ENCODE peak calls at places on chromosomes 16 and 17, in ten cellular contexts. One of them, this sample, is unnamed.
A peak's percentile ranks its signal among the peaks of the same experiment; 100 is the strongest.

GRCh38 chr17:76687278-76688164 is 23.2 kb downstream of the MXRA7 start:
- DNase-seq in lower lobe of right lung: no peak
- DNase-seq in HL-60: no peak
- DNase-seq in H9: no peak
- DNase-seq in astrocyte: no peak
- DNase-seq in AG10803: peak; percentile 76
- DNase-seq in HFFc6: no peak
- DNase-seq in kidney: no peak
- DNase-seq in transverse colon: no peak
- DNase-seq in fibroblast of pulmonary artery: no peak
- DNase-seq in this sample: no peak

GRCh38 chr17:36578671-36579070 is 13.0 kb upstream of the DHRS11 start:
- DNase-seq in lower lobe of right lung: no peak
- DNase-seq in HL-60: no peak
- DNase-seq in H9: no peak
- DNase-seq in astrocyte: peak; percentile 39
- DNase-seq in AG10803: peak; percentile 35
- DNase-seq in HFFc6: no peak
- DNase-seq in kidney: no peak
- DNase-seq in transverse colon: no peak
- DNase-seq in fibroblast of pulmonary artery: no peak
- DNase-seq in this sample: peak; percentile 36

GRCh38 chr17:35895602-35896001 is 15.4 kb upstream of the CCL5 start:
- DNase-seq in lower lobe of right lung: no peak
- DNase-seq in HL-60: peak; percentile 57
- DNase-seq in H9: no peak
- DNase-seq in astrocyte: peak; percentile 53
- DNase-seq in AG10803: no peak
- DNase-seq in HFFc6: peak; percentile 43
- DNase-seq in kidney: no peak
- DNase-seq in transverse colon: no peak
- DNase-seq in fibroblast of pulmonary artery: peak; percentile 91
- DNase-seq in this sample: no peak

GRCh38 chr17:53912117-53912516 is 89.4 kb downstream of the KIF2B start:
- DNase-seq in lower lobe of right lung: no peak
- DNase-seq in HL-60: no peak
- DNase-seq in H9: no peak
- DNase-seq in astrocyte: no peak
- DNase-seq in AG10803: no peak
- DNase-seq in HFFc6: no peak
- DNase-seq in kidney: no peak
- DNase-seq in transverse colon: no peak
- DNase-seq in fibroblast of pulmonary artery: no peak
- DNase-seq in this sample: no peak

GRCh38 chr16:56189990-56190902 is 1.0 kb upstream of the GNAO1 start:
- DNase-seq in lower lobe of right lung: no peak
- DNase-seq in HL-60: no peak
- DNase-seq in H9: no peak
- DNase-seq in astrocyte: no peak
- DNase-seq in AG10803: no peak
- DNase-seq in HFFc6: no peak
- DNase-seq in kidney: peak; percentile 69
- DNase-seq in transverse colon: no peak
- DNase-seq in fibroblast of pulmonary artery: peak; percentile 6
- DNase-seq in this sample: no peak

GRCh38 chr17:57766307-57766943 is 21.3 kb upstream of the CCDC182 start:
- DNase-seq in lower lobe of right lung: no peak
- DNase-seq in HL-60: no peak
- DNase-seq in H9: no peak
- DNase-seq in astrocyte: no peak
- DNase-seq in AG10803: no peak
- DNase-seq in HFFc6: no peak
- DNase-seq in kidney: no peak
- DNase-seq in transverse colon: no peak
- DNase-seq in fibroblast of pulmonary artery: no peak
- DNase-seq in this sample: peak; percentile 13

GRCh38 chr17:1294157-1294717 is 14.8 kb downstream of the TRARG1 start:
- DNase-seq in lower lobe of right lung: no peak
- DNase-seq in HL-60: no peak
- DNase-seq in H9: no peak
- DNase-seq in astrocyte: no peak
- DNase-seq in AG10803: no peak
- DNase-seq in HFFc6: no peak
- DNase-seq in kidney: no peak
- DNase-seq in transverse colon: peak; percentile 52
- DNase-seq in fibroblast of pulmonary artery: no peak
- DNase-seq in this sample: no peak

GRCh38 chr17:2192367-2193028 is 111.1 kb downstream of the SMG6 start:
- DNase-seq in lower lobe of right lung: no peak
- DNase-seq in HL-60: peak; percentile 1
- DNase-seq in H9: no peak
- DNase-seq in astrocyte: peak; percentile 100
- DNase-seq in AG10803: peak; percentile 98
- DNase-seq in HFFc6: peak; percentile 95
- DNase-seq in kidney: no peak
- DNase-seq in transverse colon: peak; percentile 19
- DNase-seq in fibroblast of pulmonary artery: peak; percentile 95
- DNase-seq in this sample: peak; percentile 88

GRCh38 chr17:3558603-3559269 is 1.1 kb upstream of the TRPV3 start:
- DNase-seq in lower lobe of right lung: no peak
- DNase-seq in HL-60: no peak
- DNase-seq in H9: peak; percentile 55
- DNase-seq in astrocyte: no peak
- DNase-seq in AG10803: peak; percentile 11
- DNase-seq in HFFc6: peak; percentile 52
- DNase-seq in kidney: peak; percentile 65
- DNase-seq in transverse colon: peak; percentile 85
- DNase-seq in fibroblast of pulmonary artery: peak; percentile 45
- DNase-seq in this sample: peak; percentile 99

GRCh38 chr17:37503148-37503547 is 13.5 kb downstream of the DUSP14 start:
- DNase-seq in lower lobe of right lung: no peak
- DNase-seq in HL-60: no peak
- DNase-seq in H9: no peak
- DNase-seq in astrocyte: no peak
- DNase-seq in AG10803: no peak
- DNase-seq in HFFc6: no peak
- DNase-seq in kidney: no peak
- DNase-seq in transverse colon: no peak
- DNase-seq in fibroblast of pulmonary artery: no peak
- DNase-seq in this sample: no peak

GRCh38 chr17:71926746-71927398 is 193.9 kb upstream of the SOX9 start:
- DNase-seq in lower lobe of right lung: no peak
- DNase-seq in HL-60: no peak
- DNase-seq in H9: no peak
- DNase-seq in astrocyte: peak; percentile 15
- DNase-seq in AG10803: peak; percentile 18
- DNase-seq in HFFc6: no peak
- DNase-seq in kidney: no peak
- DNase-seq in transverse colon: no peak
- DNase-seq in fibroblast of pulmonary artery: no peak
- DNase-seq in this sample: no peak

GRCh38 chr17:969767-970387 is 9.7 kb downstream of the NXN start:
- DNase-seq in lower lobe of right lung: no peak
- DNase-seq in HL-60: no peak
- DNase-seq in H9: no peak
- DNase-seq in astrocyte: no peak
- DNase-seq in AG10803: no peak
- DNase-seq in HFFc6: peak; percentile 38
- DNase-seq in kidney: peak; percentile 20
- DNase-seq in transverse colon: no peak
- DNase-seq in fibroblast of pulmonary artery: no peak
- DNase-seq in this sample: peak; percentile 47

GRCh38 chr17:74748279-74748528 is 224 bp upstream of the NHERF1 start:
- DNase-seq in lower lobe of right lung: no peak
- DNase-seq in HL-60: no peak
- DNase-seq in H9: peak; percentile 98
- DNase-seq in astrocyte: peak; percentile 70
- DNase-seq in AG10803: no peak
- DNase-seq in HFFc6: no peak
- DNase-seq in kidney: no peak
- DNase-seq in transverse colon: no peak
- DNase-seq in fibroblast of pulmonary artery: no peak
- DNase-seq in this sample: no peak
- TF ChIP-seq CTCF in lower lobe of right lung: peak; percentile 7
- TF ChIP-seq CTCF in HL-60: no peak
- TF ChIP-seq CTCF in H9: no peak
- TF ChIP-seq CTCF in astrocyte: no peak
- TF ChIP-seq CTCF in AG10803: no peak
- TF ChIP-seq CTCF in HFFc6: peak; percentile 43
- TF ChIP-seq CTCF in kidney: no peak
- TF ChIP-seq CTCF in transverse colon: peak; percentile 14
- TF ChIP-seq CTCF in fibroblast of pulmonary artery: no peak
- TF ChIP-seq CTCF in this sample: no peak

GRCh38 chr17:74252272-74252671 is 21.8 kb upstream of the DNAI2 start:
- DNase-seq in lower lobe of right lung: no peak
- DNase-seq in HL-60: no peak
- DNase-seq in H9: no peak
- DNase-seq in astrocyte: no peak
- DNase-seq in AG10803: no peak
- DNase-seq in HFFc6: no peak
- DNase-seq in kidney: no peak
- DNase-seq in transverse colon: no peak
- DNase-seq in fibroblast of pulmonary artery: no peak
- DNase-seq in this sample: no peak
- TF ChIP-seq CTCF in lower lobe of right lung: no peak
- TF ChIP-seq CTCF in HL-60: no peak
- TF ChIP-seq CTCF in H9: peak; percentile 16
- TF ChIP-seq CTCF in astrocyte: no peak
- TF ChIP-seq CTCF in AG10803: no peak
- TF ChIP-seq CTCF in HFFc6: no peak
- TF ChIP-seq CTCF in kidney: no peak
- TF ChIP-seq CTCF in transverse colon: no peak
- TF ChIP-seq CTCF in fibroblast of pulmonary artery: no peak
- TF ChIP-seq CTCF in this sample: no peak

GRCh38 chr17:75034236-75034908 is 12.4 kb downstream of the ATP5PD start:
- DNase-seq in lower lobe of right lung: peak; percentile 89
- DNase-seq in HL-60: peak; percentile 75
- DNase-seq in H9: peak; percentile 97
- DNase-seq in astrocyte: peak; percentile 71
- DNase-seq in AG10803: peak; percentile 85
- DNase-seq in HFFc6: peak; percentile 84
- DNase-seq in kidney: peak; percentile 93
- DNase-seq in transverse colon: peak; percentile 88
- DNase-seq in fibroblast of pulmonary artery: peak; percentile 88
- DNase-seq in this sample: peak; percentile 88

GRCh38 chr17:75032896-75033294 is 13.9 kb downstream of the ATP5PD start:
- DNase-seq in lower lobe of right lung: no peak
- DNase-seq in HL-60: no peak
- DNase-seq in H9: no peak
- DNase-seq in astrocyte: no peak
- DNase-seq in AG10803: no peak
- DNase-seq in HFFc6: no peak
- DNase-seq in kidney: peak; percentile 77
- DNase-seq in transverse colon: no peak
- DNase-seq in fibroblast of pulmonary artery: peak; percentile 29
- DNase-seq in this sample: no peak

GRCh38 chr17:75036643-75037268 is 10.0 kb downstream of the ATP5PD start:
- DNase-seq in lower lobe of right lung: peak; percentile 81
- DNase-seq in HL-60: no peak
- DNase-seq in H9: peak; percentile 84
- DNase-seq in astrocyte: peak; percentile 61
- DNase-seq in AG10803: peak; percentile 82
- DNase-seq in HFFc6: no peak
- DNase-seq in kidney: peak; percentile 92
- DNase-seq in transverse colon: peak; percentile 90
- DNase-seq in fibroblast of pulmonary artery: peak; percentile 90
- DNase-seq in this sample: peak; percentile 74

GRCh38 chr17:75031972-75032895 is 14.5 kb downstream of the ATP5PD start:
- DNase-seq in lower lobe of right lung: peak; percentile 68
- DNase-seq in HL-60: no peak
- DNase-seq in H9: peak; percentile 68
- DNase-seq in astrocyte: peak; percentile 77
- DNase-seq in AG10803: peak; percentile 83
- DNase-seq in HFFc6: peak; percentile 75
- DNase-seq in kidney: peak; percentile 84
- DNase-seq in transverse colon: peak; percentile 74
- DNase-seq in fibroblast of pulmonary artery: peak; percentile 80
- DNase-seq in this sample: peak; percentile 73

GRCh38 chr17:75033346-75034235 is 13.2 kb downstream of the ATP5PD start:
- DNase-seq in lower lobe of right lung: peak; percentile 88
- DNase-seq in HL-60: peak; percentile 77
- DNase-seq in H9: peak; percentile 98
- DNase-seq in astrocyte: peak; percentile 78
- DNase-seq in AG10803: peak; percentile 89
- DNase-seq in HFFc6: peak; percentile 93
- DNase-seq in kidney: peak; percentile 95
- DNase-seq in transverse colon: peak; percentile 93
- DNase-seq in fibroblast of pulmonary artery: peak; percentile 90
- DNase-seq in this sample: peak; percentile 87
- TF ChIP-seq CTCF in lower lobe of right lung: no peak
- TF ChIP-seq CTCF in HL-60: no peak
- TF ChIP-seq CTCF in H9: no peak
- TF ChIP-seq CTCF in astrocyte: no peak
- TF ChIP-seq CTCF in AG10803: no peak
- TF ChIP-seq CTCF in HFFc6: no peak
- TF ChIP-seq CTCF in kidney: no peak
- TF ChIP-seq CTCF in transverse colon: no peak
- TF ChIP-seq CTCF in fibroblast of pulmonary artery: no peak
- TF ChIP-seq CTCF in this sample: no peak

DNA sequence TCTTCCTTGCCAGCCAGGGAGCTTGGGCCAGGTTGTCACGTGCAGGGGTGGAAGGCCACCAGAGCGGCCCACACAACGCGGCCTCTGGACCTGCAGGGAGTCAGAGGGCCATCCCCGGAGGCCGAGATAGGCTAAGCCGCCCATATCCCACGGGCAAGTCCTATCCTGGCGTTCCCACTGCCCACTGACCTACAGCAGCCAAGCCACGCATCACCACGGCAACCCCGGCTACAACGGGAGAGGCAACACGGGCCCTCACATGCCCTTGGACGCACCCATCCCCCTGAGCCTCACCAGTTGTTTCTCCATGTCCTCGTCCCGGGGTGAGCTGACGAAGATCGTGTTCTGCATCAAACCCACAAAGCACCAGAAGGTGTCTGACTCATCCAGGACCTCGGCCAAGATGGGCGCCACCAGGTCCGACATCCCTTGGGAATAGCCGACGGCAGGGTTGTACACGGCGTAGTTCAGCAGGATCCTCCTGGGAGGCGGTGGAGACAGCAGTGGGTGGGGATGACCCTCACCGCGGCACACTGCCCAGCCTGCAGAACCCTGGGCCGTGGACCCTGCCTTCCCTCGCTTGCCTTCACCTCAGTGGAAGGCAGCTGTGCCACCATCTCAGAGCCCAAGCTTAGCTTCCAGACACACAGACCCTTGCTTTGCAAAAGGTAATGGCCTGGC is 88.2 kb downstream of the TBC1D16 start:
- DNase-seq in lower lobe of right lung: peak; percentile 39
- DNase-seq in HL-60: no peak
- DNase-seq in H9: peak; percentile 28
- DNase-seq in astrocyte: peak; percentile 96
- DNase-seq in AG10803: no peak
- DNase-seq in HFFc6: no peak
- DNase-seq in kidney: peak; percentile 68
- DNase-seq in transverse colon: no peak
- DNase-seq in fibroblast of pulmonary artery: no peak
- DNase-seq in this sample: peak; percentile 62
- TF ChIP-seq CTCF in lower lobe of right lung: no peak
- TF ChIP-seq CTCF in HL-60: no peak
- TF ChIP-seq CTCF in H9: no peak
- TF ChIP-seq CTCF in astrocyte: no peak
- TF ChIP-seq CTCF in AG10803: no peak
- TF ChIP-seq CTCF in HFFc6: no peak
- TF ChIP-seq CTCF in kidney: no peak
- TF ChIP-seq CTCF in transverse colon: no peak
- TF ChIP-seq CTCF in fibroblast of pulmonary artery: no peak
- TF ChIP-seq CTCF in this sample: no peak

This sample was measured in epithelial cell of esophagus.